ENCODE peak calls at places on chromosome 3, in nine cellular contexts. G is astrocyte; B is neuronal stem cell; Q is CD8-positive, alpha-beta memory T cell; E is heart left ventricle; Y is fibroblast of lung; O is uterus; L is left ventricle myocardium inferior; Z is OCI-LY7. T is an unnamed sample.
A peak's percentile ranks its signal among the peaks of the same experiment; 100 is the strongest.

GRCh38 chr3:141659821-141660597 is 78.1 kb upstream of the RNF7 start:
- DNase-seq in G (peak; percentile 33), B (peak; percentile 47), Q (no peak), E (peak; percentile 85), Y (peak; percentile 26), O (no peak), L (peak; percentile 66), Z (no peak), T (peak; percentile 84)

GRCh38 chr3:195123196-195123805 is 147.7 kb downstream of the XXYLT1 start:
- DNase-seq in G (peak; percentile 44), B (no peak), Q (no peak), E (no peak), Y (no peak), O (no peak), L (no peak), Z (no peak), T (no peak)

GRCh38 chr3:183158552-183159006 is 4.0 kb downstream of the LAMP3 start:
- DNase-seq in G (peak; percentile 80), B (no peak), Q (no peak), E (no peak), Y (peak; percentile 11), O (no peak), L (no peak), Z (peak; percentile 48), T (no peak)

GRCh38 chr3:61449327-61450040 is 111.9 kb upstream of the PTPRG start:
- DNase-seq in G (no peak), B (no peak), Q (no peak), E (no peak), Y (no peak), O (no peak), L (no peak), Z (no peak), T (no peak)

GRCh38 chr3:64612082-64612860 is 75.5 kb downstream of the ADAMTS9 start:
- DNase-seq in G (peak; percentile 51), B (no peak), Q (no peak), E (no peak), Y (peak; percentile 96), O (peak; percentile 78), L (no peak), Z (no peak), T (no peak)

GRCh38 chr3:23159929-23160328 is 43.2 kb upstream of the UBE2E2 start:
- DNase-seq in G (peak; percentile 89), B (no peak), Q (no peak), E (no peak), Y (peak; percentile 90), O (no peak), L (no peak), Z (no peak), T (no peak)

GRCh38 chr3:160403796-160404510 is 4.5 kb downstream of the SMC4 start:
- DNase-seq in G (no peak), B (no peak), Q (no peak), E (no peak), Y (peak; percentile 56), O (no peak), L (no peak), Z (no peak), T (no peak)

GRCh38 chr3:5186854-5187151 is 704 bp upstream of the EDEM1 start:
- DNase-seq in G (peak; percentile 41), B (no peak), Q (no peak), E (no peak), Y (peak; percentile 28), O (no peak), L (no peak), Z (no peak), T (no peak)

GRCh38 chr3:64260391-64260790 is 35.1 kb upstream of the PRICKLE2 start:
- DNase-seq in G (no peak), B (no peak), Q (no peak), E (no peak), Y (peak; percentile 79), O (no peak), L (no peak), Z (no peak), T (no peak)

GRCh38 chr3:13513913-13514517 is 33.9 kb downstream of the HDAC11 start:
- DNase-seq in G (no peak), B (no peak), Q (no peak), E (peak; percentile 44), Y (no peak), O (no peak), L (no peak), Z (no peak), T (no peak)
- H3K27ac ChIP-seq in G (no peak overlapping the region), B (no peak overlapping the region), Q (no peak overlapping the region), E (no peak overlapping the region), Y (no peak overlapping the region), O (peak overlapping the region; percentile 77), L (peak overlapping the region; percentile 38), Z (no peak overlapping the region), T (no peak overlapping the region)

DNA sequence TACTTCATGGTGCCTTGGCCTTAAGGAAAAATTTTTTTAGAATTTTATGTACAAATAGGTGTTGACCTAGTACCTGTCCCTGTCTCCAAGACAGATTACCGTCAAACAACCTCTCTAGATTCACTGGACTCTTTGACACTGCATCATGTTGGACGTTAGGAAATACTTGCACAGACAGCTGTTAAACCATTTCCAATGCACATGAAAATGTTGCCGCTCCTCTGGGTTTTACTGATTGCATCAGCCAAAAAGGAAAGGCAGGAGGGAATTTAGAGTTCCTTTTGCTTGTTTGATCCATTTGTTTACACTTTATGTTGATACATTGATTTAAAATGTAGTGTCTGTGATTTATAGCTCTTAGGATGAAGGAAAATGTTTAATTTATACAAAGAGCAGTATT is 14.5 kb downstream of the TMEM41A start:
- DNase-seq in G (no peak), B (no peak), Q (no peak), E (no peak), Y (no peak), O (no peak), L (no peak), Z (no peak), T (no peak)
- H3K36me3 ChIP-seq in G (peaks cover 8% of the 10 kb centered on the region), B (peaks cover 3% of the 10 kb centered on the region), Q (peaks cover 14% of the 10 kb centered on the region), E (no peaks in the 10 kb centered on the region), Y (peaks cover 2% of the 10 kb centered on the region), O (no peaks in the 10 kb centered on the region), L (peaks cover 58% of the 10 kb centered on the region), Z (no peaks in the 10 kb centered on the region), T (peaks cover 64% of the 10 kb centered on the region)

GRCh38 chr3:16587703-16588070 is 17.5 kb downstream of the DAZL start:
- DNase-seq in G (peak; percentile 23), B (no peak), Q (no peak), E (no peak), Y (peak; percentile 18), O (no peak), L (no peak), Z (no peak), T (no peak)

GRCh38 chr3:16587047-16587702 is 18.0 kb downstream of the DAZL start:
- DNase-seq in G (peak; percentile 18), B (no peak), Q (no peak), E (no peak), Y (no peak), O (no peak), L (no peak), Z (no peak), T (no peak)

GRCh38 chr3:16589120-16589519 is 16.1 kb downstream of the DAZL start:
- DNase-seq in G (no peak), B (no peak), Q (no peak), E (no peak), Y (no peak), O (no peak), L (no peak), Z (no peak), T (no peak)

GRCh38 chr3:16595778-16596177 is 9.4 kb downstream of the DAZL start:
- DNase-seq in G (no peak), B (no peak), Q (no peak), E (no peak), Y (no peak), O (no peak), L (no peak), Z (no peak), T (no peak)

GRCh38 chr3:16589867-16590624 is 15.2 kb downstream of the DAZL start:
- DNase-seq in G (no peak), B (no peak), Q (no peak), E (no peak), Y (no peak), O (no peak), L (no peak), Z (peak; percentile 10), T (no peak)
- H3K27ac ChIP-seq in G (no peak overlapping the region), B (no peak overlapping the region), Q (no peak overlapping the region), E (no peak overlapping the region), Y (no peak overlapping the region), O (no peak overlapping the region), L (no peak overlapping the region), Z (no peak overlapping the region), T (no peak overlapping the region)

DNA sequence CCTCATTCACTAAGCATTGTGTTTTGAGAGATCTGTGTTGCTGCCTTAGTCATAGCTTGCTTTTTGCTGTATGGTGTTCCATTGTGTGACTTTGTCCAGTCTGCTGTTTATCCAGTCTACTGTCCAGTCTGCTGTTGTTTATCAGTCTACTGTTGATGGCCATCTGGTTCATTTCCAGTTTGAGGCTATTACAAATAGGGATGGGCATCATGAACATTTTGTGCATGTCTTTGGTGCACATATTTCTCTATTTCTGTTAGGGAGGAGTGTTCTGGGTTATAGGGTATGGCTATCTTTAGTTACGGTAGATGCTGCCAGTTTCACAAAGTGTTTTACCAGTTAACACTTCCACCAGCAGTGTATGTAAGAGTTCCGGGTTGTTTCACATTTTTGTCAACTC is 22.2 kb upstream of the CLEC3B start:
- DNase-seq in G (no peak), B (no peak), Q (no peak), E (no peak), Y (no peak), O (no peak), L (no peak), Z (no peak), T (no peak)
- H3K36me3 ChIP-seq in G (peaks cover 31% of the 10 kb centered on the region), B (peaks cover 41% of the 10 kb centered on the region), Q (peaks cover 10% of the 10 kb centered on the region), E (no peaks in the 10 kb centered on the region), Y (peaks cover 9% of the 10 kb centered on the region), O (no peaks in the 10 kb centered on the region), L (peaks cover 60% of the 10 kb centered on the region), Z (peaks cover 89% of the 10 kb centered on the region), T (peaks cover 52% of the 10 kb centered on the region)

GRCh38 chr3:191382661-191383060 is 52.3 kb upstream of the UTS2B start:
- DNase-seq in G (no peak), B (no peak), Q (no peak), E (no peak), Y (no peak), O (no peak), L (no peak), Z (peak; percentile 55), T (no peak)

GRCh38 chr3:191376742-191377141 is 46.4 kb upstream of the UTS2B start:
- DNase-seq in G (peak; percentile 67), B (no peak), Q (no peak), E (no peak), Y (peak; percentile 80), O (peak; percentile 28), L (no peak), Z (no peak), T (no peak)

GRCh38 chr3:191378142-191378541 is 47.8 kb upstream of the UTS2B start:
- DNase-seq in G (no peak), B (no peak), Q (no peak), E (no peak), Y (no peak), O (no peak), L (no peak), Z (no peak), T (no peak)

GRCh38 chr3:191380001-191380400 is 49.7 kb upstream of the UTS2B start:
- DNase-seq in G (no peak), B (no peak), Q (no peak), E (no peak), Y (peak; percentile 17), O (no peak), L (no peak), Z (no peak), T (no peak)

DNA sequence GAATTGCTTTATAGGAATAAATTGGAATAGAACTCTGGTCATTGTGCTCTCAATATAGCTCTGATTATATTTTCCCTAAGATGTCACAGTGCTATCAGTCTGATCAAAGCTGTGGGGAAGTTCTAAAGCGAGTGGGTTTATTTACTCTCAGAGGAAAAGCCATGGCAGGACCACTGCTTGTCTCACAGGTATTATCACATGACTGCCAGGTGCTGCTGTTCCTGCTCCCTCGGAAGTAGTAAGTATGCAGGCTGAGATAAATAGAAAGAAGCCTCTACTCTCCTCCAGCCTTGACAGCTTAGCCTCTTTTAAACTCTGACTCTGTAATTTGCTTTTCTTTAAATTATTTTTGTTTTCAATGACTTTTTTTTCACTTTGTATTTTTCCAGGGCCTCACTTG is 49.1 kb upstream of the UTS2B start:
- DNase-seq in G (no peak), B (no peak), Q (no peak), E (no peak), Y (no peak), O (no peak), L (no peak), Z (peak; percentile 50), T (no peak)
- H3K27ac ChIP-seq in G (no peak overlapping the region), B (no peak overlapping the region), Q (no peak overlapping the region), E (no peak overlapping the region), Y (no peak overlapping the region), O (no peak overlapping the region), L (no peak overlapping the region), Z (no peak overlapping the region), T (no peak overlapping the region)